ENCODE peak calls at places on chromosomes 11 and 22, in ten cellular contexts. C is nucleus accumbens; Q is cardiac fibroblast; Y is adrenal gland; H is renal cortical epithelial cell; G is GM23248; U is stimulated activated CD8-positive, alpha-beta memory T cell treated with anti-CD3 and anti-CD28 coated beads, Interleukin-2, amount 100 ng/mL, for 1 hour; T is cortex of kidney; E is osteoblast; F is substantia nigra. W is an unnamed sample.

GRCh38 chr11:124301482-124301881 is 12.3 kb downstream of the OR8D1 start:
- DNase-seq in C (no peak), Q (peak; percentile 54), Y (peak; percentile 54), H (no peak), G (no peak), U (no peak), T (no peak), E (no peak), F (no peak), W (no peak)

GRCh38 chr11:18771266-18772035 is 20.1 kb downstream of the PTPN5 start:
- DNase-seq in C (peak; percentile 69), Q (no peak), Y (no peak), H (no peak), G (no peak), U (no peak), T (no peak), E (no peak), F (no peak), W (no peak)

GRCh38 chr11:114257621-114258558 is 38.3 kb upstream of the NNMT start:
- DNase-seq in C (peak; percentile 18), Q (peak; percentile 81), Y (peak; percentile 80), H (peak; percentile 38), G (peak; percentile 30), U (no peak), T (no peak), E (peak; percentile 91), F (peak; percentile 54), W (no peak)

GRCh38 chr11:122168218-122168617 is 52.2 kb upstream of the BLID start:
- DNase-seq in C (no peak), Q (no peak), Y (no peak), H (peak; percentile 33), G (no peak), U (no peak), T (no peak), E (no peak), F (no peak), W (no peak)

GRCh38 chr11:77111277-77111676 is 8.6 kb downstream of the OMP start:
- DNase-seq in C (no peak), Q (no peak), Y (no peak), H (no peak), G (peak; percentile 44), U (no peak), T (no peak), E (peak; percentile 87), F (no peak), W (no peak)

GRCh38 chr22:23216331-23217170 is 36.2 kb downstream of the BCR start:
- DNase-seq in C (no peak), Q (no peak), Y (no peak), H (peak; percentile 19), G (no peak), U (peak; percentile 31), T (no peak), E (no peak), F (no peak), W (no peak)

GRCh38 chr22:48137640-48138039 is 1375.2 kb downstream of the TBC1D22A start:
- DNase-seq in C (no peak), Q (no peak), Y (no peak), H (no peak), G (no peak), U (no peak), T (no peak), E (no peak), F (no peak), W (no peak)

GRCh38 chr11:7098235-7098832 is 9.5 kb downstream of the RBMXL2 start:
- DNase-seq in C (no peak), Q (peak; percentile 64), Y (no peak), H (peak; percentile 54), G (peak; percentile 64), U (no peak), T (no peak), E (no peak), F (no peak), W (peak; percentile 39)

GRCh38 chr22:46012182-46012880 is 35.4 kb upstream of the WNT7B start:
- DNase-seq in C (no peak), Q (no peak), Y (peak; percentile 62), H (no peak), G (no peak), U (no peak), T (no peak), E (peak; percentile 51), F (no peak), W (no peak)

GRCh38 chr11:16862733-16863132 is 124.3 kb downstream of the C11orf58 start:
- DNase-seq in C (no peak), Q (no peak), Y (no peak), H (no peak), G (peak; percentile 11), U (no peak), T (no peak), E (no peak), F (no peak), W (no peak)

GRCh38 chr11:44939673-44940072 is 11.0 kb downstream of the TP53I11 start:
- DNase-seq in C (no peak), Q (peak; percentile 42), Y (no peak), H (no peak), G (peak; percentile 51), U (no peak), T (no peak), E (peak; percentile 89), F (no peak), W (no peak)